ENCODE peak calls at places on chromosomes 13 and 19, in six cellular contexts. P is nephron progenitor cell, B is WTC11, W is suprapubic skin, H is RWPE1, J is Peyer's patch. T is an unnamed sample.
A peak's percentile ranks its signal among the peaks of the same experiment; 100 is the strongest.

GRCh38 chr19:36488118-36488815 is 1.1 kb downstream of the ZNF566 start:
- DNase-seq in P (no peak), B (no peak), W (no peak), H (no peak), J (no peak), T (no peak)

GRCh38 chr13:109416001-109416400 is 370.4 kb downstream of the IRS2 start:
- DNase-seq in P (no peak), B (no peak), W (no peak), H (no peak), J (no peak), T (no peak)

GRCh38 chr13:106987435-106987800 is 419.5 kb upstream of the ARGLU1 start:
- DNase-seq in P (no peak), B (no peak), W (no peak), H (no peak), J (no peak), T (no peak)

GRCh38 chr13:21998279-21998678 is 327.4 kb downstream of the FGF9 start:
- DNase-seq in P (peak; percentile 33), B (no peak), W (no peak), H (no peak), J (no peak), T (no peak)

GRCh38 chr19:12899891-12900518 is 9.0 kb downstream of the GCDH start:
- DNase-seq in P (no peak), B (no peak), W (no peak), H (no peak), J (no peak), T (no peak)

GRCh38 chr19:13051581-13052165 is 51.0 kb downstream of the LYL1 start:
- DNase-seq in P (peak; percentile 93), B (peak; percentile 89), W (no peak), H (peak; percentile 65), J (peak; percentile 22), T (no peak)

GRCh38 chr13:29434217-29434940 is 161.1 kb downstream of the SLC7A1 start:
- DNase-seq in P (peak; percentile 10), B (no peak), W (no peak), H (no peak), J (no peak), T (no peak)

GRCh38 chr19:11798391-11799296 is at the start of gene ZNF491:
- DNase-seq in P (peak; percentile 92), B (peak; percentile 97), W (peak; percentile 92), H (peak; percentile 97), J (peak; percentile 96), T (peak; percentile 84)

GRCh38 chr13:110245421-110245899 is 61.5 kb downstream of the COL4A1 start:
- DNase-seq in P (no peak), B (no peak), W (no peak), H (no peak), J (no peak), T (no peak)

GRCh38 chr13:110503979-110504499 is 57.5 kb downstream of the RAB20 start:
- DNase-seq in P (no peak), B (no peak), W (no peak), H (no peak), J (no peak), T (no peak)

GRCh38 chr19:44003461-44004134 is 841 bp downstream of the ZNF230 start:
- DNase-seq in P (peak; percentile 4), B (no peak), W (no peak), H (peak; percentile 19), J (no peak), T (no peak)

DNA sequence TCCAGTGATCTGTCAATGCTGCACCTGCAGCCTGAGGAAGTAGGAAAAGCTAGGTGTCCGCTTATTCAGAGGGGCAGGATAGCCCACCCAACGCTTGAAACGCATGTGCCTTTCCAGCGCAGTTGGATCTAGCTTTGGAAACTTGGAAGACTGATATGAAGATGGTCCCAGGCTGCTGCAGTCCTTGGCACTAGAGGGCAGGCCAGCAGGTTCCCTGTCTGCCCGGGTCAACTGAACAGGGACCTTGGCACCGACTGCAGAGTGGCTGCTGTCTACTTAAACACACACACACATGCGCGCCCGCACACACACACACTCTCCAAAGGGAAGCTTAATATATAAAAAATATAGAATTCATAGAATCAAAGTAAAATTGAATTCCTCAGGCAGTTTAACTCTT is 100.0 kb downstream of the TSHZ3 start:
- DNase-seq in P (no peak), B (no peak), W (no peak), H (no peak), J (no peak), T (no peak)
- TF ChIP-seq CTCF in P (no peak), B (no peak), W (no peak), H (no peak), J (no peak), T (no peak)

GRCh38 chr19:17005000-17005399 is 21.6 kb downstream of the CPAMD8 start:
- DNase-seq in P (no peak), B (no peak), W (no peak), H (no peak), J (no peak), T (no peak)
- TF ChIP-seq CTCF in P (no peak), B (peak; percentile 30), W (no peak), H (no peak), J (no peak), T (no peak)

GRCh38 chr19:1067341-1068103 is 555 bp downstream of the ARHGAP45 start:
- DNase-seq in P (no peak), B (no peak), W (peak; percentile 64), H (no peak), J (no peak), T (no peak)

GRCh38 chr19:1068111-1069001 is 1.4 kb downstream of the ARHGAP45 start:
- DNase-seq in P (no peak), B (no peak), W (peak; percentile 76), H (no peak), J (peak; percentile 88), T (no peak)

GRCh38 chr19:1070576-1070930 is 3.6 kb downstream of the ARHGAP45 start:
- DNase-seq in P (no peak), B (peak; percentile 77), W (no peak), H (no peak), J (no peak), T (no peak)

GRCh38 chr19:1070931-1071791 is 4.2 kb downstream of the ARHGAP45 start:
- DNase-seq in P (peak; percentile 73), B (peak; percentile 74), W (peak; percentile 65), H (no peak), J (no peak), T (no peak)

GRCh38 chr19:1069009-1069779 is 2.2 kb downstream of the ARHGAP45 start:
- DNase-seq in P (no peak), B (no peak), W (peak; percentile 78), H (no peak), J (peak; percentile 89), T (no peak)
- TF ChIP-seq CTCF in P (no peak), B (no peak), W (no peak), H (no peak), J (no peak), T (no peak)

GRCh38 chr13:90968510-90968909 is 379.0 kb upstream of the MIR17HG start:
- DNase-seq in P (peak; percentile 28), B (peak; percentile 52), W (no peak), H (peak; percentile 16), J (no peak), T (no peak)
- TF ChIP-seq CTCF in P (peak; percentile 35), B (peak; percentile 37), W (no peak), H (peak; percentile 39), J (no peak), T (no peak)

GRCh38 chr19:35055715-35056179 is 14.2 kb downstream of the HPN start:
- DNase-seq in P (no peak), B (peak; percentile 83), W (no peak), H (peak; percentile 24), J (no peak), T (no peak)
- TF ChIP-seq CTCF in P (peak; percentile 34), B (peak; percentile 36), W (no peak), H (peak; percentile 42), J (no peak), T (no peak)

DNA sequence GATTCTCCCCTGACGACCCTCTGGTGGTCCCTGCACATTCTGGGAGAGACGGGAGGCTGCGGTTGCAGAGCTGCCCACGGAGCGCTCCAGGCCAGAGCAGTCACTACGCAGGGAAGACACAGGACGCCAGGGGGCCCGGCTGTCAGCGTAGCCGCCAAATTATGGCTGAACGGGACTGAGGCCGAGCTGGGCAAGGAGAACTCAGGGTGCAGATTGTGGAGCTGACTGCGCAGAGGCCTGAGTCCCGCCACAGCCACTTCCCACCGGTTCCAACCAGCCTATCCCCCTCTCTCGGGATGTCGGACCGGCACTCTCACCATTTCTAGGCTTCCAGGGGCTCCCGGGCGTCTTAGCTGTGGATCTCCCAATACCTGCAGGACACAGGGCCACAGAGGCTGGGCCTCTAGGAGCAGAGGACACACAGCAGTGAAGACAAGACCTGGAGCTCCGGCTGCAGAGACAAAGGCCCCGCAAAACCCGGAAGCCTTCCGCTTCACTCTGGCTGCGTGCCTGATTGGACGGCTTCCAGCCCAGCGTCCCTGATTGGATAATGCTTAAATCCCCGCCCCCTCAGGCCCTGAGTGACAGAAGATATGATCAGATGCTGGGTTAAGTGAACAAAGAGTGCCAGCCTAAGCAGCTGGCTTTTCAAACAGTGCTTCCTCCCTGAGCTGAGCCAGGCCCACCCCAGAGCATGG is at the start of gene ZNF737:
- DNase-seq in P (peak; percentile 85), B (peak; percentile 95), W (peak; percentile 95), H (peak; percentile 73), J (peak; percentile 96), T (peak; percentile 97)
- TF ChIP-seq CTCF in P (no peak), B (no peak), W (peak; percentile 15), H (no peak), J (no peak), T (no peak)

GRCh38 chr19:34888091-34888490 is 38.6 kb upstream of the ZNF30 start:
- DNase-seq in P (no peak), B (peak; percentile 32), W (no peak), H (no peak), J (no peak), T (no peak)
- TF ChIP-seq CTCF in P (no peak), B (no peak), W (no peak), H (no peak), J (no peak), T (no peak)

DNA sequence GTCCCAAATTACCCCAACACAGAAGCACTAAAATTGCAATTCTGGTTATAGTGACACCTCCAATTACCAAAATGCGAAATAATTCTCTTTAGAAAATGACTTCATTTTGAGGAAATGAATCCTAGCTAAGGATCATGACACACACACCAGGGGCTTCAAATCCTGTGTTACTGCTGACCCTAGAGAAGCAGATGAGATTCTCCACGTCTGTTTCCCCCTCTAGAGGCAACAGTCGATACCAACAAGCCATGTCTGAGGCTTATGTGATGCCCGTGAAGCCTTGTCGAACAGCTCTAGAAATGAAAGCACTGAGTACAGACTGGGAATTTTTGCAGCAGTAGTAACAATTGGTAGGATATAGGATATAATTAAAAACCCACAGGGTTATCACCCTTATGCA is 153.6 kb upstream of the TMTC4 start:
- DNase-seq in P (no peak), B (no peak), W (no peak), H (no peak), J (no peak), T (no peak)
- TF ChIP-seq CTCF in P (peak; percentile 23), B (no peak), W (no peak), H (no peak), J (no peak), T (no peak)

GRCh38 chr19:10420444-10421239 is at the start of gene PDE4A:
- DNase-seq in P (peak; percentile 79), B (peak; percentile 64), W (no peak), H (no peak), J (no peak), T (no peak)
- TF ChIP-seq CTCF in P (peak; percentile 50), B (peak; percentile 24), W (no peak), H (peak; percentile 20), J (no peak), T (no peak)

GRCh38 chr13:87206708-87207107 is 464.5 kb upstream of the SLITRK5 start:
- DNase-seq in P (no peak), B (no peak), W (no peak), H (no peak), J (no peak), T (no peak)
- TF ChIP-seq CTCF in P (no peak), B (no peak), W (no peak), H (no peak), J (no peak), T (no peak)